ENCODE peak calls at places on chromosomes 7 and 10, in eight cellular contexts. N is right lobe of liver, O is transverse colon, B is uterus, A is IMR-90, H is A549, G is heart left ventricle, F is tibial nerve. D is an unnamed sample.

GRCh38 chr10:69317175-69318086 is 39.1 kb downstream of the HK1 start:
- DNase-seq in G (no peak), O (no peak), F (no peak), A (no peak), B (no peak), H (no peak), N (no peak), D (no peak)

GRCh38 chr7:63105978-63106377 is 892.7 kb upstream of the ZNF722 start:
- DNase-seq in B (no peak), G (no peak), F (no peak), A (no peak), H (no peak), O (no peak), N (no peak), D (no peak)

GRCh38 chr10:91289295-91289694 is 68.8 kb downstream of the PCGF5 start:
- DNase-seq in H (no peak), O (no peak), B (no peak), G (no peak), A (no peak), F (no peak), N (no peak), D (no peak)

GRCh38 chr10:97882142-97883091 is 32.8 kb downstream of the GOLGA7B start:
- DNase-seq in A (peak; percentile 51), G (no peak), H (peak; percentile 93), F (no peak), B (no peak), N (peak; percentile 51), O (no peak), D (no peak)

GRCh38 chr10:22713853-22714523 is 390 bp downstream of the PIP4K2A start:
- DNase-seq in A (peak; percentile 13), B (no peak), F (no peak), N (peak; percentile 48), H (no peak), G (peak; percentile 38), O (peak; percentile 30), D (no peak)

GRCh38 chr10:35795131-35795819 is 153.2 kb upstream of the FZD8 start:
- DNase-seq in B (no peak), N (no peak), F (no peak), O (no peak), A (peak; percentile 64), H (no peak), G (peak; percentile 30), D (no peak)

GRCh38 chr10:124465003-124465776 is 3.6 kb downstream of the LHPP start:
- DNase-seq in G (no peak), A (no peak), H (no peak), F (no peak), B (no peak), N (no peak), O (no peak), D (no peak)

GRCh38 chr7:31788445-31788844 is 101.4 kb downstream of the PPP1R17 start:
- DNase-seq in H (no peak), N (no peak), A (peak; percentile 59), O (no peak), B (no peak), F (no peak), G (no peak), D (no peak)

GRCh38 chr7:143487566-143487965 is 9.9 kb downstream of the TAS2R41 start:
- DNase-seq in O (peak; percentile 59), F (peak; percentile 69), N (peak; percentile 81), H (no peak), B (no peak), G (peak; percentile 80), A (peak; percentile 62), D (no peak)

GRCh38 chr10:73131295-73131694 is 21.0 kb downstream of the NUDT13 start:
- DNase-seq in B (no peak), H (no peak), O (no peak), A (peak; percentile 4), N (no peak), F (no peak), G (no peak), D (no peak)

GRCh38 chr7:85710960-85711359 is 524.1 kb upstream of the SEMA3D start:
- DNase-seq in H (no peak), N (no peak), G (no peak), F (no peak), A (no peak), O (no peak), B (no peak), D (no peak)

GRCh38 chr10:13099144-13099665 is 758 bp upstream of the OPTN start:
- DNase-seq in B (peak; percentile 61), N (peak; percentile 48), A (peak; percentile 57), G (peak; percentile 50), H (peak; percentile 74), F (no peak), O (peak; percentile 62), D (no peak)

DNA sequence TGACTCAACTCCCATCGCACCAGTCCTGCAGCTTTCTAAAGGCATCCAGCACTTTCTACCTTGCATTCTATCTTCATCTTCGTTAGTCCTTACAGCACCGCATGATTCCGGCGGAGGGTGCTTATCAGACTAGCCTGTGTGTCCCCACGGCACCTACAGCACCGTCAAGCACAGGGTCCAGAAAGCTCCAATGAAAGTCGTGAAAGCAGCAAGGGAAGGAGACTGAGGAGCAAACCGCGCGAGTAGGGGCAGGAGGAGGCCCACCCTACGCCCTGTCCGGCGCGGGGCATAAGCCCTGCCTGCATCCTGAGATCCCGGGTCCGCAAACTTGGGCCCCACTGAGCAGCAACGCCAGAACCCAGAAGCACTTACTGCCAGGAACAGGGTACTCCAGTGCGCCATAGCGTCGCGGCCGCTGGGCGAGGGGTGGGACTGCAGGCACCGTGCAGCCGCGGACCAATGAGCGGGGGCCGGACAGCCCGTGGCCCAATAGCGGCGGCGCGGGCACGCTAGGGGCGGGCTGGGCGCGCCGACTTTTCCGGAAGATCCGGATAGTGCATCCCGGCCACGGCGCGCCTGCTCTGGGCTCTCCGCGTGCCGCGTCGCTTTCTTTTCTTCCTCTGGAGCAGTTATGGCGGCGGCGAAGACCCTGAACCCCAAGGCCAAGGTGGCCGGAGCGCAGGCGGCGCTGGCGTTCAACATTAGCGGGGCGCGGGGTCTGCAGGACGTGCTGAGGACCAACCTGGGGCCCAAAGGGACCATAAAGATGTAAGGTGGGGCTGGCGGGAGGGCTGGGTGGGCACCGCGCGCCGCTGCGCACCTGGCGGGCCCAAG is 122.1 kb upstream of the VKORC1L1 start:
- DNase-seq in B (peak; percentile 85), A (peak; percentile 84), O (peak; percentile 93), N (peak; percentile 94), F (peak; percentile 75), G (peak; percentile 94), H (peak; percentile 83), D (peak; percentile 56)
- TF ChIP-seq POLR2A in B (peak; percentile 70), A (no peak), O (peak; percentile 71), N (peak; percentile 62), F (peak; percentile 55), G (peak; percentile 59), H (peak; percentile 81), D (no peak)

DNA sequence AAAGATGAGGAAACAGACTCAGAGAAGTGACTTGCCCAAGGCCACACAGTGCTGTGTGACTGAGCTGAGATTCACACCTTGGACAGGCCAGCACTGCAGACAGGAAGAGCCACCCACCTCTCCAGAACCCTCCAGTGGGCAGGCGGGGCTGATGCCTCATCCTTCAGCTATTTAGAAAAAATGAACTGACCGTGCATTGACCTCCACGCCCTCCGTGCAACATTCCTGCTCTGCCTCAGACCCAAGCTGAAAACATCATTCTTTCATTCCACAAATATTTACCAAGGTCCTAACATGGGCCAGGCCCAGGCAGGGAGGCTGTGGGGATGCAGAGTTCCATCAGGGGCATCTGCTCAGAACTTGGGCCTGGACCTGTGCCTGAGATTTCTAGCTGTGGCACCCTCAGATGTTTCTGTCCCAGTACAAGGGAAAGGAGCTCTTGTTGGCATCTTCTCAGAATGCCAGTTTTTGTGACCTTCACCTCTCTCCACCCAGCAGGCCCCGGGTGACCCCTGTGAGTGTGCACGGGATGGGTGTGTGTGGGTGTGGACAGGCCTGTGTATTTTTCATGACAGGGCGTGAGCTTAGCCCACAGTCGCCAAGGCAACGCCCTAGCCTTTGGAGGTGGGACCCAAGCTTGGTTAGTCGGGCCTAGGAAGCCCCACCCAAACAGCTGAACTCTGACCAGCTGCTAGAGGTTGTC is 6.5 kb downstream of the VSIR start:
- DNase-seq in O (peak; percentile 93), A (peak; percentile 95), N (peak; percentile 75), F (peak; percentile 71), H (peak; percentile 85), B (peak; percentile 70), G (peak; percentile 89), D (no peak)
- H3K4me1 ChIP-seq in O (peaks cover 80% of the 10 kb centered on the region), A (peaks cover 58% of the 10 kb centered on the region), N (peaks cover 20% of the 10 kb centered on the region), F (peaks cover 97% of the 10 kb centered on the region), H (peaks cover 89% of the 10 kb centered on the region), B (peaks cover 27% of the 10 kb centered on the region), G (peaks cover 29% of the 10 kb centered on the region), D (peaks cover 93% of the 10 kb centered on the region)

DNA sequence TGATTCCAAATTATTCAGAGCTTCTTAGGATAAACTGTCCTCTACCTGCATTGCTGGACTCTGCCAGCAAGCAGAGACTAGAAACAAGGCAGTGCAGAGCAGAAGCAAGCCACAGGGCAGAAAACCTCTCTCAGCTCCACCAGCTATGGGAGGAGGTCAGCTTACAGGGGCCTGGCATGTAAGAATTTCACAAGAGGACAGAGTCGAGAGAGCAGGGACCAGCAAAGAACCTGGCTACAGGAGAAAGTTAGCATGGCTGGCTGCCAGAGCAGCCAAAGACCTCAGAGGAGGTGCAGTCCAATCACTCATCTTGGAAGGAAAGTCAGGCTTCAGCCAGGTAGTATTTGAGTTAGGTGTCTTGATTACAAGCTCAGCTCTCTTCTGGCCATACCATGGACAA is 62.9 kb downstream of the ENO4 start:
- DNase-seq in H (no peak), F (no peak), A (no peak), B (no peak), N (peak; percentile 70), O (no peak), G (no peak), D (no peak)
- TF ChIP-seq POLR2A in H (no peak), F (no peak), A (no peak), B (no peak), N (no peak), O (no peak), G (no peak), D (no peak)

GRCh38 chr10:88421590-88421989 is 161.5 kb downstream of the RNLS start:
- DNase-seq in A (no peak), B (no peak), G (no peak), O (no peak), H (no peak), N (no peak), F (no peak), D (no peak)

GRCh38 chr10:88424881-88425280 is 158.2 kb downstream of the RNLS start:
- DNase-seq in H (no peak), G (no peak), B (no peak), O (no peak), F (no peak), A (no peak), N (no peak), D (no peak)

GRCh38 chr10:88428442-88428841 is 154.7 kb downstream of the RNLS start:
- DNase-seq in F (no peak), A (no peak), G (no peak), O (no peak), H (peak; percentile 17), N (no peak), B (no peak), D (no peak)

GRCh38 chr10:88427024-88427423 is 156.1 kb downstream of the RNLS start:
- DNase-seq in A (no peak), B (no peak), N (no peak), O (no peak), H (no peak), G (no peak), F (no peak), D (no peak)

DNA sequence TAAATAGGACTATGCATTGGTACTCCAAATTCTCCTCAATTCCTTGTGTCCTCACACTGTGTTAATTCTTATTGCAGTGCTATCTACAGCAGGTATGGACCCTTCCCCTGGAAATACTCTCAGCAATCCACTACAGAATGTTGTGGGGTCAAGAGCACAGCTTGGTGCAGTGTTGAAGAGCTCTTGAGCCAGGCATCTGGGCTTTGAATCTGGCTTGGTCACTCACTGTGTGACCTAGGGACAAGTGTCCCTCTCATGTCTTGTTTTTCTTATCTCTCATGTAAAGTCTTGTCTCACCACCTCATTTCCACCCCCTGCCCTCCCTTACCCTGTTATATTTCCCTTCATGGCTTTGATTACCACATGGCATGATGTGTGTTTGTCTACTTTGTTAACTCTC is 159.4 kb downstream of the RNLS start:
- DNase-seq in B (no peak), F (no peak), N (no peak), A (no peak), O (no peak), G (no peak), H (no peak), D (no peak)
- H3K4me1 ChIP-seq in B (no peaks in the 10 kb centered on the region), F (no peaks in the 10 kb centered on the region), N (no peaks in the 10 kb centered on the region), A (no peaks in the 10 kb centered on the region), O (no peaks in the 10 kb centered on the region), G (no peaks in the 10 kb centered on the region), H (peaks cover 10% of the 10 kb centered on the region), D (no peaks in the 10 kb centered on the region)